ENCODE peak calls at places on chromosomes 11 and 22, in five cellular contexts. U is PC-3, H is keratinocyte, X is body of pancreas, T is astrocyte of the spinal cord. N is an unnamed sample.

GRCh38 chr11:58912124-58912523 is 27.2 kb upstream of the GLYATL1 start:
- DNase-seq in U (peak), H (no peak), X (no peak), T (no peak), N (peak)

GRCh38 chr11:115682101-115682500 is 177.9 kb upstream of the CADM1 start:
- DNase-seq in U (no peak), H (no peak), X (no peak), T (no peak), N (no peak)

GRCh38 chr11:62881579-62882427 is 1.1 kb downstream of the SLC3A2 start:
- DNase-seq in U (peak), H (no peak), X (peak), T (peak), N (peak)

GRCh38 chr11:35148163-35148562 is 9.2 kb downstream of the CD44 start:
- DNase-seq in U (no peak), H (no peak), X (no peak), T (peak), N (no peak)

GRCh38 chr11:130110325-130111108 is 40.8 kb downstream of the APLP2 start:
- DNase-seq in U (no peak), H (no peak), X (no peak), T (no peak), N (no peak)

GRCh38 chr22:50474711-50475651 is at the start of gene SBF1:
- DNase-seq in U (peak), H (peak), X (peak), T (peak), N (peak)

GRCh38 chr22:18065256-18065655 is 12.5 kb upstream of the PEX26 start:
- DNase-seq in U (peak), H (no peak), X (no peak), T (no peak), N (no peak)

GRCh38 chr11:94823127-94823732 is 55.1 kb downstream of the AMOTL1 start:
- DNase-seq in U (no peak), H (no peak), X (no peak), T (no peak), N (no peak)

GRCh38 chr22:19853879-19854777 is 546 bp downstream of the GNB1L start:
- DNase-seq in U (no peak), H (no peak), X (peak), T (peak), N (no peak)

GRCh38 chr22:33666249-33666648 is 254.0 kb downstream of the LARGE1 start:
- DNase-seq in U (no peak), H (no peak), X (no peak), T (no peak), N (no peak)

GRCh38 chr22:41369089-41369745 is 12.5 kb upstream of the TEF start:
- DNase-seq in U (no peak), H (no peak), X (no peak), T (no peak), N (no peak)

GRCh38 chr11:87265915-87266314 is 228.2 kb downstream of the TMEM135 start:
- DNase-seq in U (no peak), H (no peak), X (no peak), T (no peak), N (peak)

GRCh38 chr22:42437488-42438292 is 5.5 kb upstream of the NFAM1 start:
- DNase-seq in U (peak), H (no peak), X (peak), T (peak), N (peak)

GRCh38 chr22:30909306-30909705 is 59.3 kb downstream of the MORC2 start:
- DNase-seq in U (no peak), H (no peak), X (no peak), T (no peak), N (no peak)

GRCh38 chr11:106608677-106609076 is 409.6 kb downstream of the GUCY1A2 start:
- DNase-seq in U (peak), H (peak), X (no peak), T (peak), N (peak)

GRCh38 chr11:120169981-120170698 is 32.2 kb upstream of the TRIM29 start:
- DNase-seq in U (no peak), H (no peak), X (no peak), T (no peak), N (no peak)

GRCh38 chr11:74683279-74683871 is 47.9 kb downstream of the CHRDL2 start:
- DNase-seq in U (no peak), H (no peak), X (no peak), T (no peak), N (no peak)

GRCh38 chr11:92596596-92597317 is 372.1 kb downstream of the FAT3 start:
- DNase-seq in U (no peak), H (peak), X (no peak), T (peak), N (no peak)

GRCh38 chr22:23084453-23085350 is 14.4 kb downstream of the GNAZ start:
- DNase-seq in U (no peak), H (no peak), X (no peak), T (no peak), N (no peak)

GRCh38 chr22:29331658-29332300 is 16.3 kb upstream of the RASL10A start:
- DNase-seq in U (no peak), H (no peak), X (no peak), T (no peak), N (no peak)

GRCh38 chr11:110951609-110952008 is 239.4 kb upstream of the ARHGAP20 start:
- DNase-seq in U (no peak), H (no peak), X (no peak), T (no peak), N (no peak)

GRCh38 chr11:112734207-112734606 is 227.0 kb upstream of the NCAM1 start:
- DNase-seq in U (peak), H (no peak), X (no peak), T (peak), N (peak)

GRCh38 chr22:24361976-24362646 is 65.3 kb upstream of the ADORA2A start:
- DNase-seq in U (no peak), H (no peak), X (no peak), T (no peak), N (no peak)

GRCh38 chr11:15185021-15185420 is 70.3 kb downstream of the INSC start:
- DNase-seq in U (no peak), H (no peak), X (no peak), T (no peak), N (no peak)

GRCh38 chr22:25496396-25497064 is 67.9 kb upstream of the GRK3 start:
- DNase-seq in U (no peak), H (no peak), X (no peak), T (no peak), N (no peak)

GRCh38 chr11:77141034-77141433 is 13.0 kb downstream of the MYO7A start:
- DNase-seq in U (peak), H (no peak), X (no peak), T (peak), N (peak)

GRCh38 chr11:87236368-87236767 is 198.6 kb downstream of the TMEM135 start:
- DNase-seq in U (peak), H (no peak), X (no peak), T (peak), N (peak)

GRCh38 chr11:96278039-96278897 is 64.7 kb downstream of the MAML2 start:
- DNase-seq in U (peak), H (no peak), X (no peak), T (peak), N (peak)
- H3K4me3 ChIP-seq in U (no peak), H (no peak), X (no peak), T (no peak), N (no peak)

GRCh38 chr11:32487270-32487669 is 51.9 kb upstream of the WT1 start:
- DNase-seq in U (peak), H (no peak), X (no peak), T (no peak), N (no peak)
- TF ChIP-seq CTCF in U (peak), H (peak), X (no peak), T (peak), N (no peak)

DNA sequence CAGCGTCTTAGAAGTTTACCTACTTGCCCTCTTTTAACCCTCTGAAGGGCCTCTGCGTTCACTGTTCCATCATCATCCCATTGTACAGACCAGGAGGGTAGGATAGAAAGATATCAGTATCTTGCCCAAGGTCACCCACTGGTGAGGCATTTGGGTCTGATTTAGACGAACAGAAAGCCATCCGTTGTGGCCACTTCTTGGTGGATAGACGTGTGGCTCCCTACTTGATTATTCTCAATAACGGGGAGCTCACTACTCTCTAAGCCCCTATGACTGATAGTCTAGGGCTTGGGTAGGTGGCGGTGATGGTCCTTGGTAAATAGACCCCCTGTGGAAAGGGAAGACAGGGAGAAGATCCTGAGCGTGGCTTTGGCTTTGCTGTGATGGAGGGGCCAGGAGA is 28.6 kb upstream of the PRR5 start:
- DNase-seq in U (no peak), H (no peak), X (no peak), T (no peak), N (no peak)
- H3K4me3 ChIP-seq in U (no peak), H (no peak), X (no peak), T (no peak), N (no peak)

DNA sequence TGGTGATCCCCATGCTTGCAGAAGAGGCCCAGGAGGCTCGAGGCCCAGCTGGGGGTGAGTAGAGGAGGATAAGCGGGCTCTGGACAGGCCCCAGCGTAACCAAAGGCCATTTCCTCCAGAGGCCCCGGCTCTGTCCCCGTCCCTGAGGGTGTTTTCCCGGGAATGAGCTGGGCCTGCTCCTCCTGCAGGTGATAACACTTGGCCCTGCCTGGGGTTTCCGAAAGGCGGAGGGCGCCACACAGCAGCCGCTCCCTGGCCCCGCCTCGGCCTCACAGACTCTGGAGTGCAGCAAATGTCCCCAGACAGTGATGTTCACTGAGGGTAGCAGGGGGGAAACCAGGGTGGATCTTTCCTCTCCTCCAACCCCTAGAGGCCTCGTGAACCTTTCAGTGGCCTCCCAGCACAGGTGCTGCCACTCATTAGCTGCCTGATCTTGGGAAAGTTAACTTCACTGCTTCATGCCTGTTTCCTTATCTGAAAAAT is 10.5 kb upstream of the MGAT3 start:
- DNase-seq in U (no peak), H (no peak), X (no peak), T (no peak), N (no peak)
- TF ChIP-seq CTCF in U (no peak), H (no peak), X (no peak), T (no peak), N (no peak)

N was measured in fibroblast of mammary gland.